ENCODE peak calls at places on chromosomes 7 and 10, in seven cellular contexts. A is trophoblast cell, P is prostate gland, X is testis, S is GM23338, L is neural progenitor cell, K is astrocyte. O is an unnamed sample.

GRCh38 chr7:30548762-30549344 is 44.2 kb upstream of the GGCT start:
- DNase-seq in S (peak), P (peak), A (peak), L (peak), X (peak), K (peak), O (peak)

GRCh38 chr7:148185050-148185449 is 405.5 kb upstream of the C7orf33 start:
- DNase-seq in L (no peak), S (no peak), X (no peak), P (no peak), A (no peak), K (no peak), O (no peak)

GRCh38 chr7:131072505-131073091 is 255.1 kb upstream of the MKLN1 start:
- DNase-seq in X (no peak), A (peak), S (peak), K (peak), L (peak), P (no peak), O (no peak)

GRCh38 chr7:149569025-149569725 is 71.6 kb upstream of the ZNF746 start:
- DNase-seq in S (peak), X (no peak), K (peak), P (no peak), L (peak), A (peak), O (no peak)

GRCh38 chr7:31006864-31007263 is 43.1 kb downstream of the GHRHR start:
- DNase-seq in L (no peak), P (no peak), K (no peak), S (no peak), A (no peak), X (no peak), O (no peak)

GRCh38 chr7:4789194-4790077 is 14.0 kb downstream of the AP5Z1 start:
- DNase-seq in A (no peak), P (no peak), X (no peak), L (no peak), K (no peak), S (no peak), O (no peak)

GRCh38 chr7:56046728-56047445 is 4.4 kb downstream of the PSPH start:
- DNase-seq in S (no peak), L (peak), A (no peak), X (peak), K (peak), P (peak), O (no peak)

GRCh38 chr7:101537205-101537604 is 91.9 kb downstream of the MYL10 start:
- DNase-seq in A (no peak), S (no peak), X (no peak), L (no peak), P (no peak), K (no peak), O (peak)

GRCh38 chr10:127997937-127998336 is 91.0 kb downstream of the PTPRE start:
- DNase-seq in S (no peak), L (peak), A (no peak), K (no peak), X (no peak), P (no peak), O (no peak)

GRCh38 chr7:20642171-20642570 is 26.7 kb downstream of the ABCB5 start:
- DNase-seq in A (no peak), S (no peak), L (no peak), P (no peak), K (peak), X (no peak), O (no peak)

GRCh38 chr10:32187686-32188085 is 131.5 kb upstream of the KIF5B start:
- DNase-seq in P (no peak), L (no peak), S (no peak), K (no peak), A (no peak), X (no peak), O (no peak)

GRCh38 chr10:50291261-50291850 is 40.0 kb upstream of the ASAH2 start:
- DNase-seq in K (peak), A (no peak), S (peak), L (no peak), P (no peak), X (no peak), O (no peak)

GRCh38 chr7:135938563-135938962 is 38.6 kb downstream of the MTPN start:
- DNase-seq in X (no peak), L (no peak), A (no peak), P (no peak), K (no peak), S (no peak), O (no peak)

GRCh38 chr7:129569326-129569725 is 42.2 kb upstream of the NRF1 start:
- DNase-seq in L (no peak), P (no peak), A (no peak), K (no peak), X (no peak), S (no peak), O (no peak)

GRCh38 chr7:110977127-110977776 is 113.7 kb upstream of the LRRN3 start:
- DNase-seq in A (no peak), X (no peak), K (peak), P (no peak), L (no peak), S (no peak), O (no peak)

GRCh38 chr10:4835494-4835918 is 9.5 kb downstream of the AKR1E2 start:
- DNase-seq in A (no peak), P (no peak), L (no peak), X (no peak), K (no peak), S (no peak), O (no peak)

GRCh38 chr7:151987748-151988529 is 31.7 kb downstream of the GALNTL5 start:
- DNase-seq in X (no peak), K (peak), P (no peak), S (peak), L (peak), A (peak), O (no peak)

GRCh38 chr10:72303424-72304128 is 29.9 kb downstream of the DDIT4 start:
- DNase-seq in S (no peak), X (no peak), K (no peak), P (no peak), L (no peak), A (no peak), O (no peak)

GRCh38 chr7:28296571-28297483 is 115.5 kb upstream of the CREB5 start:
- DNase-seq in S (peak), K (no peak), P (no peak), X (peak), A (peak), L (peak), O (peak)

GRCh38 chr7:22361795-22362194 is 4.8 kb upstream of the RAPGEF5 start:
- DNase-seq in K (no peak), P (peak), X (peak), A (no peak), L (no peak), S (no peak), O (no peak)

GRCh38 chr7:40889099-40889498 is 754.3 kb downstream of the SUGCT start:
- DNase-seq in A (no peak), X (no peak), L (no peak), S (no peak), P (no peak), K (no peak), O (no peak)

GRCh38 chr7:108613147-108613948 is 43.7 kb downstream of the DNAJB9 start:
- DNase-seq in K (peak), X (no peak), A (no peak), L (peak), S (peak), P (no peak), O (no peak)

GRCh38 chr10:13690281-13690825 is 103.6 kb downstream of the PRPF18 start:
- DNase-seq in A (no peak), K (no peak), L (peak), S (peak), X (no peak), P (peak), O (no peak)

GRCh38 chr10:103659674-103660363 is 166.3 kb downstream of the NEURL1 start:
- DNase-seq in A (no peak), X (peak), K (peak), S (peak), L (peak), P (peak), O (no peak)

DNA sequence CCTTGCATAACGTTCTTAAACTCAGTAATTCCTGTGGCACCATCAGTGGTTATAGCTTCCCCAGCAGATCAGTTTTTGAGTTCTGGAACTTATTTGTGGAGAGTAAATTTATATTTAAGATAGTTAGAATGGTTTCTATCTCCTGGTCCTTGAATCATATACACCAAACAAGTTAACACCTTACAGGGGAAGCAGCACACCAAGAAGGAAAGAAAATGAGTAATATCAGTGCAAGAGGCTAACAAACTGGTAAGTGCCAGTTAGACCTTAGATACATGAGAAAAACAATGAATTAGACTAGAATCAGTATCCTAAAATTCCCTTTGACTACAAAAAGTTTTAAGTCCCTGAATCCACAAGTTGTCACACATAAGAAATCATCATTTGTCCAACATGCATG is 54.2 kb downstream of the ABI1 start:
- DNase-seq in A (no peak), L (no peak), X (no peak), P (no peak), K (no peak), S (no peak), O (no peak)
- H3K27ac ChIP-seq in A (no peak), L (no peak), X (no peak), P (no peak), K (no peak), S (no peak), O (no peak)

GRCh38 chr7:35758421-35758820 is 42.4 kb upstream of the SEPTIN7 start:
- DNase-seq in S (peak), A (no peak), P (no peak), K (no peak), X (peak), L (peak), O (no peak)

GRCh38 chr7:35757574-35757973 is 43.3 kb upstream of the SEPTIN7 start:
- DNase-seq in S (no peak), X (no peak), P (no peak), L (no peak), K (no peak), A (no peak), O (no peak)

GRCh38 chr7:35762781-35763180 is 38.1 kb upstream of the SEPTIN7 start:
- DNase-seq in A (no peak), K (no peak), L (no peak), P (no peak), X (no peak), S (no peak), O (no peak)

GRCh38 chr7:35760082-35760770 is 40.6 kb upstream of the SEPTIN7 start:
- DNase-seq in L (no peak), X (no peak), K (no peak), S (no peak), P (no peak), A (no peak), O (no peak)

GRCh38 chr7:35761882-35762720 is 38.8 kb upstream of the SEPTIN7 start:
- DNase-seq in L (no peak), A (no peak), P (no peak), K (no peak), X (no peak), S (no peak), O (no peak)
- H3K27ac ChIP-seq in L (no peak), A (no peak), P (no peak), K (peak), X (peak), S (no peak), O (peak)

DNA sequence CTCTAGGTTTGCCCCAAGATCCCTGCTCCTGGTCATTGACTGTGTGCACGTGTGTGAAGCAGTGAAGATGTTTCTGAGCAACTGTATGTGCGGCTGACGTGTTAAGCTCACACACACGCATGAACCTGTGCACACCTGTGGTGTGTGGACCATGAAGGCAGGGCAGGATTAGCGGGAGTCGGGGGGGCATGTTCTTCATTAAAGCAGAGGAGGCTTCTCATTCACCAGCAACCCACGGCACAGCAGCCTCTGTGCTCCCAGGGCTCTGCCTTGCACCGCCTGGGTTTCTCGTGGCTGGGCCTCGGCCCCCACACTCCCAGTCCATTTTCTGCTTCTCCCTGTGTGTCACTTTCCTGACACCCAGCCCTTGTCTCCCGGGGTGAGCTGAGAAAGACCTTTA is 824 bp upstream of the TACR2 start:
- DNase-seq in P (no peak), K (no peak), S (no peak), X (no peak), A (no peak), L (no peak), O (no peak)
- H3K27ac ChIP-seq in P (peak), K (no peak), S (no peak), X (no peak), A (no peak), L (no peak), O (no peak)

GRCh38 chr10:117927871-117928270 is 118.9 kb downstream of the RAB11FIP2 start:
- DNase-seq in X (no peak), P (no peak), K (no peak), A (no peak), L (no peak), S (no peak), O (no peak)

GRCh38 chr10:117927334-117927733 is 119.4 kb downstream of the RAB11FIP2 start:
- DNase-seq in X (no peak), A (no peak), K (no peak), L (no peak), P (no peak), S (no peak), O (no peak)

GRCh38 chr10:117924820-117925219 is 121.9 kb downstream of the RAB11FIP2 start:
- DNase-seq in P (no peak), A (no peak), L (no peak), K (no peak), S (no peak), X (no peak), O (no peak)

GRCh38 chr10:117925369-117925768 is 121.4 kb downstream of the RAB11FIP2 start:
- DNase-seq in L (no peak), P (no peak), S (no peak), A (no peak), K (no peak), X (no peak), O (no peak)

GRCh38 chr10:117926491-117926890 is 120.2 kb downstream of the RAB11FIP2 start:
- DNase-seq in X (no peak), S (no peak), K (no peak), A (no peak), L (no peak), P (no peak), O (no peak)
- H3K27ac ChIP-seq in X (no peak), S (no peak), K (no peak), A (no peak), L (no peak), P (no peak), O (no peak)

GRCh38 chr7:3204526-3204925 is 96.5 kb upstream of the SDK1 start:
- DNase-seq in S (no peak), X (no peak), L (no peak), K (no peak), P (no peak), A (no peak), O (no peak)

GRCh38 chr7:3206101-3206500 is 95.0 kb upstream of the SDK1 start:
- DNase-seq in L (no peak), S (no peak), K (no peak), A (no peak), P (no peak), X (no peak), O (no peak)

GRCh38 chr7:3210531-3210930 is 90.5 kb upstream of the SDK1 start:
- DNase-seq in X (no peak), A (no peak), S (peak), L (peak), P (no peak), K (no peak), O (no peak)

GRCh38 chr7:3206771-3207191 is 94.3 kb upstream of the SDK1 start:
- DNase-seq in X (no peak), P (no peak), S (no peak), A (no peak), L (no peak), K (no peak), O (no peak)

GRCh38 chr7:3207387-3207786 is 93.7 kb upstream of the SDK1 start:
- DNase-seq in X (no peak), K (no peak), L (no peak), P (no peak), A (no peak), S (no peak), O (no peak)
- H3K27ac ChIP-seq in X (no peak), K (no peak), L (no peak), P (no peak), A (no peak), S (no peak), O (no peak)

GRCh38 chr10:80539421-80539999 is 1.8 kb downstream of the SH2D4B start:
- DNase-seq in X (no peak), A (no peak), K (no peak), P (no peak), L (no peak), S (no peak), O (no peak)

GRCh38 chr10:80542053-80542452 is 4.4 kb downstream of the SH2D4B start:
- DNase-seq in S (no peak), K (peak), X (no peak), L (no peak), A (no peak), P (no peak), O (no peak)

GRCh38 chr10:80540644-80541143 is 3.0 kb downstream of the SH2D4B start:
- DNase-seq in P (no peak), K (no peak), L (no peak), A (no peak), S (no peak), X (no peak), O (no peak)

GRCh38 chr10:80540136-80540535 is 2.4 kb downstream of the SH2D4B start:
- DNase-seq in S (no peak), X (no peak), L (no peak), P (no peak), A (no peak), K (no peak), O (no peak)

DNA sequence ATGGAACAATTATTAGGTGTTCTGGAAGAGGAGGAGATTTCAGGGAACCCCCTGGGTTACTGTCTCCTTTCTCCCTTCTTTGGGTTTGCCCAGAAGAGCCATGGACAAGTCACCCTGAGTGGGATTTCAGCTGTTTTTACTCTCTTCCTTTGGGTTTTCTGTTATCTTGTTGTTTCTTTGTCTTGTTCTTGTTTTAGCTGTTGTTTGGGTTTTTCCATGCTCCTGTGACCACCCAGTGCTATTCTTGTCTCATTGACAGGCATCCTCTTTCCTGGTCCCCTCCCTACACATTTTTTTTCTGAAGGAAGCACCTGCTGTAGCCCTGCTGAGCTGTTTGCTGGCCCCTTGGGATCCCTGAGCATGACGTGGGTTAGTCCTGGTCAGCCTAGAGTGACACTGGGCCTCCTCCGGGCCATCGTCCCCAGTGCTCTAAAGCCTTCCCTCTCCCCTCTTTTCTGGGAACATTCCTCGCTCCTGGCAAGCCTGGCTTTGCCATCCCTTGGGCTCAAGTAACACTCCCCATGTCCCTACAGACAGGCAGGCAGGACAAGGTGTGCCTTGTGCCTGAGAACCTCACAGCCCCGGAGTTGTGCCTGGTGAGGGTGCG is 3.5 kb downstream of the SH2D4B start:
- DNase-seq in S (no peak), P (no peak), K (no peak), X (no peak), A (no peak), L (no peak), O (no peak)
- H3K27ac ChIP-seq in S (no peak), P (no peak), K (no peak), X (no peak), A (no peak), L (no peak), O (no peak)

GRCh38 chr10:28850784-28851183 is 173.5 kb downstream of the BAMBI start:
- DNase-seq in A (no peak), S (no peak), P (no peak), X (no peak), L (no peak), K (no peak), O (no peak)
- H3K27ac ChIP-seq in A (no peak), S (no peak), P (no peak), X (no peak), L (no peak), K (no peak), O (no peak)

DNA sequence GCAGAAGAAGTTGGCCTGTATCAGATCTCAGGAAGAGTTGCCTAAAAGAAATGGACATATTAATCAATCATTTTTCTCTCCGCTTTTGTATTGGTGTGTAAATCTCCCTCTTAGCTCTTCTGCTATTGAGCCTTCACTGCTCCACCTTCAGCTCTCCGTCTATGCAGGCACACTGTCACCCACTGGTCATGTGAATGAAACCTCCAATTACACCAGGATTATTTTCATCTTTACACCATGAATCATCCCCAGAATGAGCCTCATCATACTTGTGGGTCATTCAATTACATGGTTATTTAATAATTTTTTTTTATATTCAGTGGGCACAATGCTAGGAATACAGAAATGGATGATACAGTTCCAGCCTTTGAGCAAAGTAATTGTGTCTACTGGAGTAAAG is 92.6 kb downstream of the LRRC4 start:
- DNase-seq in K (peak), A (no peak), L (no peak), S (no peak), X (no peak), P (no peak), O (no peak)
- H3K27ac ChIP-seq in K (peak), A (no peak), L (no peak), S (no peak), X (no peak), P (no peak), O (no peak)

GRCh38 chr7:100007887-100008286 is 7.5 kb upstream of the ZKSCAN1 start:
- DNase-seq in K (no peak), X (no peak), L (peak), S (peak), P (no peak), A (no peak), O (no peak)
- H3K27ac ChIP-seq in K (no peak), X (no peak), L (no peak), S (no peak), P (peak), A (no peak), O (no peak)

O was measured in substantia nigra.